ENCODE peak calls at places on chromosomes 13 and 19, in five cellular contexts. One of them, this sample, is unnamed.

GRCh38 chr13:30581582-30581981 is 36.1 kb upstream of the USPL1 start:
- DNase-seq in HT-29: peak; percentile 80
- DNase-seq in renal cortical epithelial cell: no peak
- DNase-seq in choroid plexus epithelial cell: peak; percentile 65
- DNase-seq in NCI-H510A: no peak
- DNase-seq in this sample: no peak

GRCh38 chr19:51458051-51458645 is at the start of gene SIGLEC8:
- DNase-seq in HT-29: no peak
- DNase-seq in renal cortical epithelial cell: no peak
- DNase-seq in NCI-H510A: no peak
- DNase-seq in choroid plexus epithelial cell: no peak
- DNase-seq in this sample: no peak

GRCh38 chr13:21901326-21901725 is 230.5 kb downstream of the FGF9 start:
- DNase-seq in renal cortical epithelial cell: no peak
- DNase-seq in HT-29: no peak
- DNase-seq in choroid plexus epithelial cell: no peak
- DNase-seq in NCI-H510A: no peak
- DNase-seq in this sample: no peak

GRCh38 chr19:22616659-22617058 is 17.5 kb upstream of the ZNF492 start:
- DNase-seq in choroid plexus epithelial cell: no peak
- DNase-seq in NCI-H510A: no peak
- DNase-seq in renal cortical epithelial cell: no peak
- DNase-seq in HT-29: no peak
- DNase-seq in this sample: no peak

GRCh38 chr19:7790416-7790815 is 27.4 kb downstream of the CLEC4M start:
- DNase-seq in HT-29: no peak
- DNase-seq in renal cortical epithelial cell: no peak
- DNase-seq in NCI-H510A: no peak
- DNase-seq in choroid plexus epithelial cell: no peak
- DNase-seq in this sample: no peak

GRCh38 chr19:18645035-18645511 is 8.2 kb downstream of the KLHL26 start:
- DNase-seq in renal cortical epithelial cell: no peak
- DNase-seq in choroid plexus epithelial cell: no peak
- DNase-seq in NCI-H510A: no peak
- DNase-seq in HT-29: no peak
- DNase-seq in this sample: no peak

GRCh38 chr13:106847049-106847448 is 279.1 kb upstream of the ARGLU1 start:
- DNase-seq in HT-29: no peak
- DNase-seq in choroid plexus epithelial cell: no peak
- DNase-seq in NCI-H510A: no peak
- DNase-seq in renal cortical epithelial cell: peak; percentile 14
- DNase-seq in this sample: no peak

GRCh38 chr13:74920945-74921725 is 560.8 kb downstream of the TBC1D4 start:
- DNase-seq in renal cortical epithelial cell: no peak
- DNase-seq in NCI-H510A: no peak
- DNase-seq in HT-29: peak; percentile 78
- DNase-seq in choroid plexus epithelial cell: peak; percentile 34
- DNase-seq in this sample: no peak

GRCh38 chr13:77891486-77891885 is 27.1 kb downstream of the EDNRB start:
- DNase-seq in choroid plexus epithelial cell: no peak
- DNase-seq in NCI-H510A: no peak
- DNase-seq in HT-29: no peak
- DNase-seq in renal cortical epithelial cell: no peak
- DNase-seq in this sample: no peak

GRCh38 chr19:49890349-49891311 is 6.1 kb downstream of the IL4I1 start:
- DNase-seq in NCI-H510A: no peak
- DNase-seq in choroid plexus epithelial cell: no peak
- DNase-seq in HT-29: peak; percentile 71
- DNase-seq in renal cortical epithelial cell: no peak
- DNase-seq in this sample: no peak